ENCODE peak calls at places on chromosomes 16 and 17, in seven cellular contexts. One of them, this sample, is unnamed.

GRCh38 chr16:51440096-51440495 is 289.0 kb upstream of the SALL1 start:
- DNase-seq in brain microvascular endothelial cell: no peak
- DNase-seq in AG04450: no peak
- DNase-seq in uterus: no peak
- DNase-seq in ovary: no peak
- DNase-seq in kidney: no peak
- DNase-seq in fibroblast of mammary gland: no peak
- DNase-seq in this sample: no peak

GRCh38 chr16:51854401-51854951 is 692.5 kb downstream of the TOX3 start:
- DNase-seq in fibroblast of mammary gland: peak; percentile 15
- DNase-seq in uterus: no peak
- DNase-seq in ovary: no peak
- DNase-seq in brain microvascular endothelial cell: peak; percentile 27
- DNase-seq in kidney: no peak
- DNase-seq in AG04450: no peak
- DNase-seq in this sample: no peak

GRCh38 chr17:68148936-68149335 is 98.9 kb upstream of the AMZ2 start:
- DNase-seq in brain microvascular endothelial cell: no peak
- DNase-seq in fibroblast of mammary gland: no peak
- DNase-seq in ovary: no peak
- DNase-seq in uterus: no peak
- DNase-seq in kidney: no peak
- DNase-seq in AG04450: no peak
- DNase-seq in this sample: no peak

GRCh38 chr17:5838661-5839300 is 231.4 kb upstream of the WSCD1 start:
- DNase-seq in uterus: no peak
- DNase-seq in AG04450: no peak
- DNase-seq in kidney: no peak
- DNase-seq in brain microvascular endothelial cell: no peak
- DNase-seq in ovary: no peak
- DNase-seq in fibroblast of mammary gland: no peak
- DNase-seq in this sample: no peak

GRCh38 chr16:70437017-70437581 is 1.8 kb downstream of the ST3GAL2 start:
- DNase-seq in fibroblast of mammary gland: peak; percentile 95
- DNase-seq in brain microvascular endothelial cell: peak; percentile 91
- DNase-seq in uterus: peak; percentile 63
- DNase-seq in ovary: peak; percentile 72
- DNase-seq in AG04450: peak; percentile 77
- DNase-seq in kidney: peak; percentile 80
- DNase-seq in this sample: peak; percentile 72

GRCh38 chr17:75979705-75980187 is 706 bp downstream of the TEN1 start:
- DNase-seq in uterus: no peak
- DNase-seq in AG04450: peak; percentile 18
- DNase-seq in fibroblast of mammary gland: peak; percentile 87
- DNase-seq in brain microvascular endothelial cell: peak; percentile 66
- DNase-seq in kidney: no peak
- DNase-seq in ovary: no peak
- DNase-seq in this sample: peak; percentile 36

GRCh38 chr16:83513006-83513755 is 294.6 kb upstream of the HSBP1 start:
- DNase-seq in kidney: no peak
- DNase-seq in fibroblast of mammary gland: peak; percentile 83
- DNase-seq in brain microvascular endothelial cell: peak; percentile 93
- DNase-seq in uterus: no peak
- DNase-seq in AG04450: no peak
- DNase-seq in ovary: no peak
- DNase-seq in this sample: peak; percentile 25

GRCh38 chr17:64368277-64368676 is 22.4 kb downstream of the PECAM1 start:
- DNase-seq in AG04450: no peak
- DNase-seq in kidney: no peak
- DNase-seq in brain microvascular endothelial cell: no peak
- DNase-seq in fibroblast of mammary gland: no peak
- DNase-seq in uterus: no peak
- DNase-seq in ovary: no peak
- DNase-seq in this sample: no peak

GRCh38 chr17:34713687-34714086 is 134.3 kb downstream of the TMEM132E start:
- DNase-seq in AG04450: no peak
- DNase-seq in kidney: no peak
- DNase-seq in brain microvascular endothelial cell: no peak
- DNase-seq in uterus: no peak
- DNase-seq in fibroblast of mammary gland: no peak
- DNase-seq in ovary: no peak
- DNase-seq in this sample: no peak

GRCh38 chr17:7613769-7614421 is 802 bp downstream of the FXR2 start:
- DNase-seq in kidney: no peak
- DNase-seq in uterus: no peak
- DNase-seq in ovary: no peak
- DNase-seq in brain microvascular endothelial cell: peak; percentile 16
- DNase-seq in AG04450: no peak
- DNase-seq in fibroblast of mammary gland: peak; percentile 54
- DNase-seq in this sample: peak; percentile 40

GRCh38 chr16:1492082-1492922 is 858 bp upstream of the TELO2 start:
- DNase-seq in ovary: no peak
- DNase-seq in kidney: no peak
- DNase-seq in AG04450: no peak
- DNase-seq in fibroblast of mammary gland: no peak
- DNase-seq in brain microvascular endothelial cell: no peak
- DNase-seq in uterus: no peak
- DNase-seq in this sample: no peak

GRCh38 chr17:7897773-7898172 is 9.2 kb downstream of the CHD3 start:
- DNase-seq in uterus: no peak
- DNase-seq in ovary: no peak
- DNase-seq in brain microvascular endothelial cell: peak; percentile 42
- DNase-seq in kidney: no peak
- DNase-seq in fibroblast of mammary gland: peak; percentile 79
- DNase-seq in AG04450: no peak
- DNase-seq in this sample: peak; percentile 54

GRCh38 chr17:68196394-68197090 is 51.3 kb upstream of the AMZ2 start:
- DNase-seq in kidney: peak; percentile 77
- DNase-seq in brain microvascular endothelial cell: no peak
- DNase-seq in AG04450: no peak
- DNase-seq in fibroblast of mammary gland: no peak
- DNase-seq in ovary: no peak
- DNase-seq in uterus: no peak
- DNase-seq in this sample: no peak

GRCh38 chr16:25134306-25134705 is 22.8 kb downstream of the LCMT1 start:
- DNase-seq in kidney: no peak
- DNase-seq in fibroblast of mammary gland: no peak
- DNase-seq in brain microvascular endothelial cell: peak; percentile 37
- DNase-seq in uterus: no peak
- DNase-seq in ovary: no peak
- DNase-seq in AG04450: no peak
- DNase-seq in this sample: no peak

GRCh38 chr17:6070280-6070894 is at the start of gene WSCD1:
- DNase-seq in kidney: peak; percentile 73
- DNase-seq in ovary: no peak
- DNase-seq in AG04450: no peak
- DNase-seq in fibroblast of mammary gland: no peak
- DNase-seq in brain microvascular endothelial cell: no peak
- DNase-seq in uterus: no peak
- DNase-seq in this sample: no peak

GRCh38 chr16:14146445-14146844 is 75.3 kb downstream of the MRTFB start:
- DNase-seq in fibroblast of mammary gland: no peak
- DNase-seq in kidney: no peak
- DNase-seq in uterus: no peak
- DNase-seq in AG04450: no peak
- DNase-seq in ovary: no peak
- DNase-seq in brain microvascular endothelial cell: no peak
- DNase-seq in this sample: no peak

GRCh38 chr17:75643033-75644017 is 10.1 kb downstream of the SMIM5 start:
- DNase-seq in fibroblast of mammary gland: no peak
- DNase-seq in uterus: no peak
- DNase-seq in kidney: peak; percentile 47
- DNase-seq in AG04450: no peak
- DNase-seq in ovary: no peak
- DNase-seq in brain microvascular endothelial cell: no peak
- DNase-seq in this sample: no peak

GRCh38 chr16:48126801-48127644 is 28.8 kb downstream of the ABCC12 start:
- DNase-seq in fibroblast of mammary gland: peak; percentile 98
- DNase-seq in AG04450: peak; percentile 93
- DNase-seq in ovary: no peak
- DNase-seq in uterus: no peak
- DNase-seq in kidney: peak; percentile 56
- DNase-seq in brain microvascular endothelial cell: peak; percentile 95
- DNase-seq in this sample: peak; percentile 98

GRCh38 chr17:41965694-41966375 is 760 bp upstream of the CNP start:
- DNase-seq in brain microvascular endothelial cell: no peak
- DNase-seq in fibroblast of mammary gland: peak; percentile 31
- DNase-seq in ovary: peak; percentile 58
- DNase-seq in kidney: peak; percentile 91
- DNase-seq in uterus: peak; percentile 63
- DNase-seq in AG04450: no peak
- DNase-seq in this sample: peak; percentile 25
- TF ChIP-seq CTCF in brain microvascular endothelial cell: no peak
- TF ChIP-seq CTCF in fibroblast of mammary gland: no peak
- TF ChIP-seq CTCF in ovary: no peak
- TF ChIP-seq CTCF in kidney: no peak
- TF ChIP-seq CTCF in uterus: no peak
- TF ChIP-seq CTCF in AG04450: no peak
- TF ChIP-seq CTCF in this sample: no peak

GRCh38 chr17:3448059-3448630 is 14.5 kb upstream of the OR1E2 start:
- DNase-seq in fibroblast of mammary gland: no peak
- DNase-seq in uterus: no peak
- DNase-seq in AG04450: no peak
- DNase-seq in kidney: no peak
- DNase-seq in brain microvascular endothelial cell: no peak
- DNase-seq in ovary: no peak
- DNase-seq in this sample: no peak

GRCh38 chr17:3447625-3448024 is 14.0 kb upstream of the OR1E2 start:
- DNase-seq in brain microvascular endothelial cell: no peak
- DNase-seq in ovary: no peak
- DNase-seq in fibroblast of mammary gland: peak; percentile 30
- DNase-seq in kidney: no peak
- DNase-seq in AG04450: no peak
- DNase-seq in uterus: no peak
- DNase-seq in this sample: no peak
- TF ChIP-seq CTCF in brain microvascular endothelial cell: peak; percentile 16
- TF ChIP-seq CTCF in ovary: no peak
- TF ChIP-seq CTCF in fibroblast of mammary gland: no peak
- TF ChIP-seq CTCF in kidney: no peak
- TF ChIP-seq CTCF in AG04450: no peak
- TF ChIP-seq CTCF in uterus: no peak
- TF ChIP-seq CTCF in this sample: no peak

DNA sequence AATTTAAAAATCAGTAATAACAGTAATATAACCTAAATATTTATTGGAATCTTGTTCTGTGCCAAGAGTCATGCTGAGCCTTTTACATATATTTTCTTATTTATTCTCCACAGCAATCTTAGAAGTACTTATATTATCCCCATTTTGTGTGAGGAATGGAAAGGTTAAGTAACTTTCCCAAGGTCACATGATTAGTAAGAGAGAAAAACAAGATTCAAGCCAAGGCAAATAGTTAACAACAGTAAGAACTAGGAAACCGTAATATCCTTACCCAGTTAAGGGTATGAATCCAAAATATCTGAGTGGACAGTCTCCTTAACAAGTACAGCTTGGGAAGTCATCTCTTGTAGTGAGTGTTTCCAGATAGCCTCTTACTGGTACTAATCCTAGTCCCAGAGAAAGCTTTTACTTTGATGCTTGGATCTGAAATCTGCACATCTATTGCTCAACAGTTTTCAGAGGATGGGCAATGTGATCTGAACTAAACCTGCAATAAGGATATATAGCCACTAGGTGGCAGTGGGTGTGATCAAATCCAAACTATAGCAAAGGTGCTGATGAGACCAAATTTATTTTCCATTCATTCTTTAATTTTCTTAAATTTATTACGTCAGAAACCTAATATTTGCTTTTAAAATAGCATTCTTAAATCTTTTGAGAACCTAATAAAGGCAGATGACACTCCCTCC is 23.3 kb downstream of the SHISA6 start:
- DNase-seq in ovary: no peak
- DNase-seq in AG04450: no peak
- DNase-seq in uterus: no peak
- DNase-seq in fibroblast of mammary gland: peak; percentile 3
- DNase-seq in kidney: no peak
- DNase-seq in brain microvascular endothelial cell: no peak
- DNase-seq in this sample: no peak
- TF ChIP-seq CTCF in ovary: no peak
- TF ChIP-seq CTCF in AG04450: no peak
- TF ChIP-seq CTCF in uterus: no peak
- TF ChIP-seq CTCF in fibroblast of mammary gland: peak; percentile 27
- TF ChIP-seq CTCF in kidney: no peak
- TF ChIP-seq CTCF in brain microvascular endothelial cell: peak; percentile 6
- TF ChIP-seq CTCF in this sample: peak; percentile 48

DNA sequence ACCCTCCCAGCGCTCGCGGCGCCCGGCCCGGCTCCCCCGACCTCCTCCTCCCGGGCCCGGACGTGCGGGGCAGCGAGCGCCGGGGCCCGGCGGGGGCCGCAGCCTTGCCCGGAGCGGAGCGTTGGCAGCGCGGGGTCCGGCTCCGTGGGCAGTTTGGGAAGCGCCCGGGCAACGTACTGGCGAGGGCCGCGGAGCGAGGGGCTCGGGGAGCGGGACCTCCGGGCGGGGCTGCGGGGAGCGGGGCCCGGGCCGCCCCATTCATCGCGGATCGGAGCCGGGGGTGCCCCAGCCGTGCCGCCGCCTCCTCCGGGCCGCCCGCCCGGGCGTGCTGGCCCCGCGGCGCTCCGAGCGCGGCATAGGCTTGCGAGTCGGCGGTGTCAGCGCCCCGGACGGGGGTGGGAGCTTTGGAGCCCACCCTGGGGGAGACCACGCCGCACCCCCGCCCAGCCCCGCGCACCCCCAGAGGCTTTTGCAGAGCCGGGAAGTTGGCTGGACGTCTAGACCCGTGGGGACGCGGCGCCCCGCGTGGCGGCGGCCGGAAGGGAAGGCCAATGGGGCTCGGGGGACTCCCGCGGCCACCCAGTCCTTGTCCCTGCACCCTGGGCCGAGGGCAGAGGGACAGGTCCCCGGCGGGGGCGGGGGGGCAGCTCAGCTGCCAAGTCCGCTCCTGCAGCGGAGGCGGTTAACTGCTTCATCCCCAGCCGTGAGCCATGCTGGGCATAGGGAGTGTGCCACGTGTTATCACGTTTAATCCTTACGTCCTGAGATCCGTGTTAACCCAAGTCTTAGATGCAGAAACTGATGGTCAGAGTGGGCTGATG is 852 bp downstream of the ZNF469 start:
- DNase-seq in brain microvascular endothelial cell: peak; percentile 39
- DNase-seq in AG04450: no peak
- DNase-seq in fibroblast of mammary gland: peak; percentile 53
- DNase-seq in uterus: peak; percentile 51
- DNase-seq in ovary: peak; percentile 44
- DNase-seq in kidney: peak; percentile 82
- DNase-seq in this sample: peak; percentile 33
- TF ChIP-seq CTCF in brain microvascular endothelial cell: peak; percentile 65
- TF ChIP-seq CTCF in AG04450: peak; percentile 68
- TF ChIP-seq CTCF in fibroblast of mammary gland: peak; percentile 37
- TF ChIP-seq CTCF in uterus: peak; percentile 54
- TF ChIP-seq CTCF in ovary: peak; percentile 22
- TF ChIP-seq CTCF in kidney: peak; percentile 21
- TF ChIP-seq CTCF in this sample: peak; percentile 83